ENCODE peak calls at places on chromosomes 2 and 18, in ten cellular contexts. S is breast epithelium, M is HepG2, U is sigmoid colon, L is SK-N-SH, D is H1, A is spleen, O is stomach, H is GM23338, Q is suprapubic skin. X is an unnamed sample.

GRCh38 chr2:125471963-125472362 is 1184.0 kb upstream of the GYPC start:
- DNase-seq in S (no peak), M (peak; percentile 16), U (no peak), L (peak; percentile 27), D (peak; percentile 50), A (no peak), O (no peak), H (peak; percentile 83), Q (no peak), X (no peak)

GRCh38 chr18:62198259-62198658 is 11.2 kb downstream of the RELCH start:
- DNase-seq in S (no peak), M (no peak), U (no peak), L (no peak), D (no peak), A (no peak), O (no peak), H (no peak), Q (no peak), X (no peak)

GRCh38 chr2:182642328-182642727 is 73.7 kb upstream of the DNAJC10 start:
- DNase-seq in S (no peak), M (peak; percentile 11), U (peak; percentile 72), L (peak; percentile 41), D (no peak), A (peak; percentile 90), O (peak; percentile 33), H (peak; percentile 54), Q (no peak), X (peak; percentile 53)

GRCh38 chr2:153393518-153393917 is 85.0 kb downstream of the RPRM start:
- DNase-seq in S (no peak), M (no peak), U (no peak), L (no peak), D (no peak), A (no peak), O (no peak), H (no peak), Q (no peak), X (no peak)

GRCh38 chr18:46449499-46449898 is 207.5 kb downstream of the LOXHD1 start:
- DNase-seq in S (no peak), M (no peak), U (no peak), L (no peak), D (no peak), A (no peak), O (no peak), H (no peak), Q (no peak), X (no peak)

GRCh38 chr2:288002-288742 is at the start of gene ALKAL2:
- DNase-seq in S (no peak), M (no peak), U (no peak), L (peak; percentile 71), D (no peak), A (no peak), O (peak; percentile 39), H (peak; percentile 56), Q (no peak), X (peak; percentile 91)

GRCh38 chr2:234100686-234101085 is 50.2 kb downstream of the SPP2 start:
- DNase-seq in S (no peak), M (no peak), U (no peak), L (no peak), D (no peak), A (no peak), O (no peak), H (no peak), Q (no peak), X (no peak)

GRCh38 chr2:64624108-64624610 is 29.6 kb downstream of the SERTAD2 start:
- DNase-seq in S (no peak), M (no peak), U (peak; percentile 18), L (no peak), D (no peak), A (no peak), O (peak; percentile 11), H (no peak), Q (no peak), X (no peak)

GRCh38 chr2:108165750-108166149 is 74.0 kb upstream of the SULT1C3 start:
- DNase-seq in S (no peak), M (no peak), U (no peak), L (no peak), D (no peak), A (no peak), O (no peak), H (no peak), Q (no peak), X (no peak)

GRCh38 chr2:46460241-46460921 is 19.0 kb upstream of the TMEM247 start:
- DNase-seq in S (peak; percentile 51), M (peak; percentile 42), U (peak; percentile 81), L (peak; percentile 38), D (no peak), A (no peak), O (peak; percentile 33), H (no peak), Q (no peak), X (no peak)

GRCh38 chr2:226813148-226813701 is 13.6 kb upstream of the IRS1 start:
- DNase-seq in S (no peak), M (no peak), U (no peak), L (peak; percentile 28), D (no peak), A (no peak), O (no peak), H (peak; percentile 67), Q (no peak), X (no peak)

GRCh38 chr2:6914829-6915228 is 2.4 kb upstream of the RNF144A start:
- DNase-seq in S (peak; percentile 29), M (no peak), U (no peak), L (no peak), D (no peak), A (no peak), O (no peak), H (no peak), Q (no peak), X (no peak)

GRCh38 chr2:80303006-80303741 is 1.4 kb downstream of the LRRTM1 start:
- DNase-seq in S (no peak), M (no peak), U (no peak), L (peak; percentile 72), D (no peak), A (peak; percentile 71), O (no peak), H (peak; percentile 67), Q (no peak), X (no peak)

GRCh38 chr2:109226128-109226527 is 97.1 kb downstream of the SH3RF3 start:
- DNase-seq in S (no peak), M (peak; percentile 47), U (no peak), L (no peak), D (no peak), A (no peak), O (no peak), H (no peak), Q (peak; percentile 26), X (peak; percentile 55)

GRCh38 chr2:128710242-128710641 is 391.6 kb upstream of the HS6ST1 start:
- DNase-seq in S (no peak), M (no peak), U (no peak), L (no peak), D (no peak), A (no peak), O (no peak), H (no peak), Q (no peak), X (no peak)

GRCh38 chr2:230134496-230135073 is 65.9 kb upstream of the SLC16A14 start:
- DNase-seq in S (no peak), M (no peak), U (no peak), L (no peak), D (no peak), A (no peak), O (no peak), H (no peak), Q (no peak), X (no peak)

GRCh38 chr2:207863345-207863744 is 93.6 kb upstream of the FZD5 start:
- DNase-seq in S (no peak), M (no peak), U (no peak), L (no peak), D (no peak), A (no peak), O (no peak), H (no peak), Q (no peak), X (no peak)

GRCh38 chr2:210635257-210635656 is 78.9 kb downstream of the CPS1 start:
- DNase-seq in S (no peak), M (no peak), U (no peak), L (no peak), D (no peak), A (no peak), O (no peak), H (no peak), Q (no peak), X (no peak)

GRCh38 chr18:23718731-23719130 is 29.5 kb downstream of the LAMA3 start:
- DNase-seq in S (no peak), M (no peak), U (no peak), L (no peak), D (no peak), A (no peak), O (no peak), H (no peak), Q (no peak), X (no peak)

GRCh38 chr2:37614061-37614802 is 57.2 kb downstream of the CDC42EP3 start:
- DNase-seq in S (no peak), M (no peak), U (peak; percentile 88), L (no peak), D (no peak), A (no peak), O (no peak), H (no peak), Q (no peak), X (no peak)
- TF ChIP-seq POLR2AphosphoS5 in S (no peak), M (no peak), U (peak; percentile 88), L (peak; percentile 64), D (no peak), A (no peak), O (no peak), H (no peak), Q (no peak), X (no peak)

GRCh38 chr2:241545523-241546473 is 12.7 kb upstream of the BOK start:
- DNase-seq in S (no peak), M (no peak), U (no peak), L (no peak), D (no peak), A (peak; percentile 12), O (no peak), H (no peak), Q (no peak), X (no peak)
- TF ChIP-seq CTCF in S (no peak), M (no peak), U (no peak), L (no peak), D (no peak), A (no peak), O (no peak), H (no peak), Q (no peak), X (no peak)

GRCh38 chr2:236054125-236054524 is 114.1 kb downstream of the GBX2 start:
- DNase-seq in S (no peak), M (no peak), U (no peak), L (peak; percentile 53), D (no peak), A (no peak), O (no peak), H (no peak), Q (no peak), X (no peak)
- H3K27ac ChIP-seq in S (no peak overlapping the region), M (no peak overlapping the region), U (no peak overlapping the region), L (no peak overlapping the region), D (no peak overlapping the region), A (no peak overlapping the region), O (no peak overlapping the region), H (no peak overlapping the region), Q (no peak overlapping the region), X (no peak overlapping the region)

DNA sequence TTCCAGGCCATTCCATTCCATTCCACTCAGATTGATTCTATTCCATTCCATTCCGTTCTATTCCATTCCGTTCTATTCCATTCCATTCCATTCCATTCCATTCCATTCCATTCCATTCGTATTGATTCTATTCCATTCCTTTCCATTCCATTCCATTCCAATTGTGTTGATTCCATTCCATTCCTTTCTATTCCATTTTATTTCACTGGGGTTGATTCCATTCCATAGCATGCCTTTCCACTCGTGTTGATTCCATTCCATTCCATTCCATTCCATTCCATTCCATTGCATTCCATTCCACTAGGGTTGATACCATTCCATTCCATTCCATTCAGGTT is 1142.3 kb downstream of the RPIA start:
- DNase-seq in S (no peak), M (no peak), U (no peak), L (no peak), D (no peak), A (no peak), O (no peak), H (peak; percentile 16), Q (no peak), X (no peak)
- TF ChIP-seq POLR2AphosphoS5 in S (no peak), M (no peak), U (no peak), L (no peak), D (no peak), A (no peak), O (no peak), H (no peak), Q (no peak), X (no peak)

X was measured in upper lobe of left lung.